ENCODE peak calls at places on chromosomes 7 and 10, in six cellular contexts. B, G, X, A, T and N are unnamed samples.

GRCh38 chr10:130350996-130351395 is 214.8 kb downstream of the GLRX3 start:
- DNase-seq in B (no peak), G (no peak), X (no peak), A (no peak), T (no peak), N (no peak)

GRCh38 chr7:101858437-101859385 is 41.3 kb downstream of the CUX1 start:
- DNase-seq in B (no peak), G (no peak), X (no peak), A (no peak), T (no peak), N (no peak)

GRCh38 chr7:40903872-40904271 is 769.1 kb downstream of the SUGCT start:
- DNase-seq in B (no peak), G (no peak), X (no peak), A (no peak), T (no peak), N (no peak)

GRCh38 chr10:10499839-10500238 is 517.8 kb upstream of the CELF2 start:
- DNase-seq in B (no peak), G (no peak), X (no peak), A (no peak), T (no peak), N (no peak)

GRCh38 chr7:73701357-73701995 is 18.0 kb downstream of the STX1A start:
- DNase-seq in B (peak), G (no peak), X (no peak), A (no peak), T (no peak), N (no peak)

GRCh38 chr7:100603697-100604077 is 1.5 kb downstream of the PCOLCE start:
- DNase-seq in B (no peak), G (no peak), X (no peak), A (peak), T (no peak), N (no peak)

GRCh38 chr7:79923953-79924352 is 210.7 kb upstream of the GNAI1 start:
- DNase-seq in B (no peak), G (no peak), X (no peak), A (no peak), T (no peak), N (no peak)

GRCh38 chr7:92634125-92634710 is 44.0 kb upstream of the FAM133B start:
- DNase-seq in B (no peak), G (no peak), X (no peak), A (no peak), T (no peak), N (no peak)

GRCh38 chr10:96218826-96219225 is 52.5 kb downstream of the BLNK start:
- DNase-seq in B (no peak), G (no peak), X (no peak), A (no peak), T (no peak), N (no peak)

GRCh38 chr7:112648781-112649180 is 141.4 kb downstream of the TMEM168 start:
- DNase-seq in B (no peak), G (no peak), X (no peak), A (no peak), T (no peak), N (no peak)

GRCh38 chr10:129501652-129502436 is 34.8 kb downstream of the MGMT start:
- DNase-seq in B (no peak), G (no peak), X (peak), A (no peak), T (no peak), N (no peak)

GRCh38 chr10:93110472-93111146 is 36.9 kb downstream of the CYP26A1 start:
- DNase-seq in B (no peak), G (no peak), X (no peak), A (no peak), T (no peak), N (no peak)

GRCh38 chr10:71486465-71487114 is 89.9 kb downstream of the CDH23 start:
- DNase-seq in B (peak), G (no peak), X (peak), A (no peak), T (no peak), N (no peak)

GRCh38 chr10:71534552-71535158 is 137.9 kb downstream of the CDH23 start:
- DNase-seq in B (no peak), G (no peak), X (no peak), A (no peak), T (no peak), N (no peak)

GRCh38 chr7:7628476-7628875 is 12.1 kb upstream of the UMAD1 start:
- DNase-seq in B (no peak), G (no peak), X (no peak), A (no peak), T (no peak), N (no peak)

GRCh38 chr7:46763348-46763747 is 818.6 kb downstream of the TNS3 start:
- DNase-seq in B (no peak), G (no peak), X (no peak), A (no peak), T (no peak), N (no peak)

GRCh38 chr7:34727464-34727995 is 69.5 kb downstream of the NPSR1 start:
- DNase-seq in B (no peak), G (no peak), X (no peak), A (no peak), T (no peak), N (no peak)

GRCh38 chr7:43467846-43468245 is 115.1 kb upstream of the STK17A start:
- DNase-seq in B (no peak), G (no peak), X (no peak), A (no peak), T (no peak), N (no peak)

GRCh38 chr10:14639635-14640034 is 135.1 kb downstream of the FAM107B start:
- DNase-seq in B (no peak), G (no peak), X (no peak), A (no peak), T (no peak), N (no peak)

GRCh38 chr7:3149961-3150516 is 106.4 kb upstream of the CARD11 start:
- DNase-seq in B (no peak), G (no peak), X (no peak), A (no peak), T (no peak), N (no peak)

GRCh38 chr7:64656489-64656888 is 9.4 kb upstream of the ZNF107 start:
- DNase-seq in B (no peak), G (no peak), X (no peak), A (no peak), T (no peak), N (peak)

GRCh38 chr7:2554654-2555053 is 670 bp downstream of the BRAT1 start:
- DNase-seq in B (no peak), G (no peak), X (no peak), A (no peak), T (no peak), N (no peak)

GRCh38 chr7:17580141-17580540 is 281.7 kb downstream of the AHR start:
- DNase-seq in B (no peak), G (no peak), X (no peak), A (no peak), T (no peak), N (no peak)

GRCh38 chr7:141541375-141541774 is 9.8 kb upstream of the AGK start:
- DNase-seq in B (no peak), G (no peak), X (no peak), A (no peak), T (no peak), N (no peak)

DNA sequence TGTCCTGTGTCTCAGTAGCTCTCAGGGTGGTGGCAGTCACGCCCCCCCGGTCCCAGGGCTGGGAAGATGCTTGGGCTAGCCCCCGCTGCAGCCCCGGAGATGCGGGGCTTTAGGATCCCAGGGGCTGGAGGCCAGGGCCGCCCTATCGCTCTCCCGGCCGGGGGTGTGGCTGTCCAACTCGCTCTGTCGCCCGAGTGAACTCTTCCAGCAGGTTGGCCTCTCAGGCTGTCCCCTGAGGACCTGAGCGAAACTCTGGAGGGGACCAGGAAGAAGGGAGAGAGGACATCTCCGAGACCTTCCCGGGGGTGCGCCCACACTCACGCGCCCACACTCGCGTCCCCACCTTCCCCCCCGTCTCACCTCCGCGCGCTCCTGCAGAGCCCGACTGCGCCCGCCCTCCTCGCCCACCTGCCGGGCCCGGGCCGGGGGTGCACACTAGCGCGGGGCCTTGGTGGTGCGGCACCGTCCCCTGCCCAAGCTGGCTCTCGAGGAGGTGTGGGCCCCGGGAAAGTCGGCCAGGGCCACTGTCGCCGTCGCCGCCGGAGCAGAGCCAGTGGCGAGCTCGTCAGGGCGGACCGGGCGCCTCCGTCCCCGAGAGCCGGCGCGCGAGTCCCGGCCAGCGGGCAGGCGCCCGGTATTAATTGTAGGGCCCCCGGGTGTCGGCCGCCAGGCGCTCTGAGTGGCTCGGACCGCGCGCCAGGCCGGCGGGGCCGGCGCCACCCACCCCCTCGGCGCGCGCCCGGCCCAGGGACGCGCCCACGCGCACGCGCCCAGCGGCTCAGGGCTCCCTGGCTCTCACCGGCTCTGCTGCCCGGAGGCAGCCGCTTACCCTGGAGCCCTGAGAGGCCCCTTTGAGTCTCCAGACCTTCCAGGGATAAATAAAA is 101.8 kb upstream of the SVIL start:
- DNase-seq in B (peak), G (no peak), X (peak), A (peak), T (peak), N (peak)
- TF ChIP-seq POLR2A in B (peak), G (no peak), X (no peak), A (peak), T (peak), N (no peak)

DNA sequence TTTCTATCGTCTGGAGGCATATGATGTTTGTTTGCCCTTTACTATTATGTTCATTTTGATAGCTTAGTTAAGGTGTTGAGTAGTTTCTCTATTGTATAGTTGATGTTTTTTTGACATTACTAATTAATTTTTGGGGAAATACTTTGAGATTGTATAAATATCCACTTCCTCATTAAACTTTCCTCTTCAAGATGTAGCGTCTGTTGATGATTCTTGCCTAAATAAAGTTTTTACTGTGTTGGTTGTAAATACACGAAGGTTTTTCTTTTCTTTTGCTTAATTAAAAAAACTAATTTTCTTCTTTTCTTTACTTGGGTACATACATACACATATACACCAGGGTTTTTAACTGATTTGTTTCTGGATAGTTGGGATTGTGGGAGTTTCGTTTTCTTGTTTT is 8.5 kb downstream of the KMT2E start:
- DNase-seq in B (no peak), G (no peak), X (no peak), A (no peak), T (no peak), N (no peak)
- H3K4me3 ChIP-seq in B (no peak), G (no peak), X (no peak), A (no peak), T (no peak), N (no peak)

GRCh38 chr10:1360011-1360580 is 303.9 kb downstream of the WDR37 start:
- DNase-seq in B (no peak), G (no peak), X (no peak), A (no peak), T (no peak), N (no peak)
- TF ChIP-seq POLR2A in B (no peak), G (no peak), X (no peak), A (no peak), T (no peak), N (no peak)

DNA sequence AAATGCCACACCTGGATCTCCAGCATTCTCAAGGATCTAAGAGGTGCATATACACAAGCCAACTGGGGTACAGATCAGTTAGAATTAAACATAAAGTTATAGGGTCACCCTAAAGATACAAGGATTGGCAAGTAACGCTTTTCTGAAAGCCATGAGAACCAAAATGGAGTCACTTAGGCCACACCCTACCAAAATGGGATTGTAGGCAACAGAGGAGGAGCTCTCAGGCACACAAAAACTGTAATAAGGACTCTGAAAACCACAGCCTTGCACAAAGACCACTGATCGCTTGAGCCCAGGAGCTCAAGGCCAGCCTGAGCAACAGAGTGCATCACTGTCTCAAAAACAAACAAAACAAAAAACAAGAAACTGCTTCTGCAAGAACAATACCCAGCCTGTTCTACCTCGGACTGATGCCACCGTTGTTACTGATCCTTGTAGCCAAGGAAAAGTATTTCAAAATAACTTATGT is 35.5 kb downstream of the SVOPL start:
- DNase-seq in B (no peak), G (no peak), X (no peak), A (no peak), T (no peak), N (no peak)
- H3K4me3 ChIP-seq in B (no peak), G (no peak), X (no peak), A (no peak), T (no peak), N (no peak)

GRCh38 chr10:103921750-103922195 is 3.8 kb upstream of the STN1 start:
- DNase-seq in B (peak), G (no peak), X (peak), A (no peak), T (no peak), N (no peak)
- TF ChIP-seq POLR2A in B (peak), G (no peak), X (no peak), A (no peak), T (no peak), N (no peak)

GRCh38 chr10:43055217-43055616 is 21.7 kb upstream of the RET start:
- DNase-seq in B (no peak), G (no peak), X (no peak), A (no peak), T (no peak), N (no peak)

GRCh38 chr10:43054593-43054992 is 22.3 kb upstream of the RET start:
- DNase-seq in B (no peak), G (no peak), X (no peak), A (no peak), T (peak), N (no peak)

GRCh38 chr10:43055991-43056567 is 20.8 kb upstream of the RET start:
- DNase-seq in B (peak), G (no peak), X (no peak), A (peak), T (peak), N (no peak)

GRCh38 chr10:43056568-43057011 is 20.3 kb upstream of the RET start:
- DNase-seq in B (no peak), G (no peak), X (no peak), A (no peak), T (peak), N (no peak)

GRCh38 chr10:43053825-43054224 is 23.0 kb upstream of the RET start:
- DNase-seq in B (peak), G (no peak), X (no peak), A (no peak), T (no peak), N (no peak)
- H3K4me3 ChIP-seq in B (no peak), G (no peak), X (no peak), A (no peak), T (no peak), N (no peak)